ENCODE peak calls at places on chromosome 6, in seven cellular contexts. One of them, this sample, is unnamed.

GRCh38 chr6:125170376-125170775 is 16.8 kb downstream of the TPD52L1 start:
- DNase-seq in IMR-90: peak; percentile 59
- DNase-seq in H9: no peak
- DNase-seq in Karpas-422: no peak
- DNase-seq in fibroblast of lung: peak; percentile 72
- DNase-seq in MM.1S: no peak
- DNase-seq in mammary epithelial cell: peak; percentile 75
- DNase-seq in this sample: no peak

GRCh38 chr6:70299456-70299855 is 3.4 kb downstream of the COL9A1 start:
- DNase-seq in IMR-90: peak; percentile 10
- DNase-seq in H9: no peak
- DNase-seq in Karpas-422: peak; percentile 57
- DNase-seq in fibroblast of lung: peak; percentile 15
- DNase-seq in MM.1S: no peak
- DNase-seq in mammary epithelial cell: peak; percentile 8
- DNase-seq in this sample: no peak

GRCh38 chr6:111523484-111524166 is 40.6 kb upstream of the REV3L start:
- DNase-seq in IMR-90: no peak
- DNase-seq in H9: no peak
- DNase-seq in Karpas-422: no peak
- DNase-seq in fibroblast of lung: no peak
- DNase-seq in MM.1S: no peak
- DNase-seq in mammary epithelial cell: no peak
- DNase-seq in this sample: no peak

GRCh38 chr6:151676460-151676807 is 131.0 kb upstream of the ESR1 start:
- DNase-seq in IMR-90: no peak
- DNase-seq in H9: no peak
- DNase-seq in Karpas-422: no peak
- DNase-seq in fibroblast of lung: no peak
- DNase-seq in MM.1S: no peak
- DNase-seq in mammary epithelial cell: no peak
- DNase-seq in this sample: no peak

GRCh38 chr6:17907467-17908229 is 79.8 kb downstream of the KIF13A start:
- DNase-seq in IMR-90: peak; percentile 100
- DNase-seq in H9: no peak
- DNase-seq in Karpas-422: no peak
- DNase-seq in fibroblast of lung: peak; percentile 99
- DNase-seq in MM.1S: no peak
- DNase-seq in mammary epithelial cell: peak; percentile 98
- DNase-seq in this sample: peak; percentile 59

GRCh38 chr6:113375950-113376846 is 480.9 kb upstream of the MARCKS start:
- DNase-seq in IMR-90: peak; percentile 84
- DNase-seq in H9: no peak
- DNase-seq in Karpas-422: no peak
- DNase-seq in fibroblast of lung: peak; percentile 50
- DNase-seq in MM.1S: no peak
- DNase-seq in mammary epithelial cell: peak; percentile 51
- DNase-seq in this sample: no peak

GRCh38 chr6:391559-392440 is at the start of gene IRF4:
- DNase-seq in IMR-90: no peak
- DNase-seq in H9: peak; percentile 72
- DNase-seq in Karpas-422: no peak
- DNase-seq in fibroblast of lung: no peak
- DNase-seq in MM.1S: peak; percentile 88
- DNase-seq in mammary epithelial cell: no peak
- DNase-seq in this sample: peak; percentile 36

GRCh38 chr6:4374231-4374630 is 238.9 kb upstream of the ECI2 start:
- DNase-seq in IMR-90: no peak
- DNase-seq in H9: no peak
- DNase-seq in Karpas-422: no peak
- DNase-seq in fibroblast of lung: no peak
- DNase-seq in MM.1S: no peak
- DNase-seq in mammary epithelial cell: no peak
- DNase-seq in this sample: no peak

GRCh38 chr6:69735029-69735428 is 61.8 kb downstream of the LMBRD1 start:
- DNase-seq in IMR-90: no peak
- DNase-seq in H9: no peak
- DNase-seq in Karpas-422: no peak
- DNase-seq in fibroblast of lung: no peak
- DNase-seq in MM.1S: no peak
- DNase-seq in mammary epithelial cell: no peak
- DNase-seq in this sample: no peak

GRCh38 chr6:15066433-15067337 is 179.2 kb upstream of the JARID2 start:
- DNase-seq in IMR-90: peak; percentile 90
- DNase-seq in H9: no peak
- DNase-seq in Karpas-422: no peak
- DNase-seq in fibroblast of lung: peak; percentile 79
- DNase-seq in MM.1S: no peak
- DNase-seq in mammary epithelial cell: peak; percentile 96
- DNase-seq in this sample: peak; percentile 25

GRCh38 chr6:139028242-139028657 is 295 bp upstream of the ABRACL start:
- DNase-seq in IMR-90: no peak
- DNase-seq in H9: peak; percentile 89
- DNase-seq in Karpas-422: peak; percentile 72
- DNase-seq in fibroblast of lung: no peak
- DNase-seq in MM.1S: no peak
- DNase-seq in mammary epithelial cell: no peak
- DNase-seq in this sample: no peak

GRCh38 chr6:139029470-139030210 is 1.1 kb downstream of the ABRACL start:
- DNase-seq in IMR-90: peak; percentile 59
- DNase-seq in H9: peak; percentile 45
- DNase-seq in Karpas-422: peak; percentile 82
- DNase-seq in fibroblast of lung: peak; percentile 85
- DNase-seq in MM.1S: no peak
- DNase-seq in mammary epithelial cell: peak; percentile 19
- DNase-seq in this sample: peak; percentile 85

GRCh38 chr6:139028658-139029469 is at the start of gene ABRACL:
- DNase-seq in IMR-90: peak; percentile 63
- DNase-seq in H9: no peak
- DNase-seq in Karpas-422: peak; percentile 91
- DNase-seq in fibroblast of lung: peak; percentile 56
- DNase-seq in MM.1S: peak; percentile 69
- DNase-seq in mammary epithelial cell: peak; percentile 77
- DNase-seq in this sample: peak; percentile 85

GRCh38 chr6:139030211-139030530 is 1.6 kb downstream of the ABRACL start:
- DNase-seq in IMR-90: no peak
- DNase-seq in H9: no peak
- DNase-seq in Karpas-422: no peak
- DNase-seq in fibroblast of lung: no peak
- DNase-seq in MM.1S: no peak
- DNase-seq in mammary epithelial cell: no peak
- DNase-seq in this sample: no peak

GRCh38 chr6:139030539-139030938 is 2.0 kb downstream of the ABRACL start:
- DNase-seq in IMR-90: no peak
- DNase-seq in H9: no peak
- DNase-seq in Karpas-422: peak; percentile 94
- DNase-seq in fibroblast of lung: no peak
- DNase-seq in MM.1S: no peak
- DNase-seq in mammary epithelial cell: no peak
- DNase-seq in this sample: no peak
- H3K9ac ChIP-seq in IMR-90: no peak overlapping the region
- H3K9ac ChIP-seq in H9: peak overlapping the region; percentile 24
- H3K9ac ChIP-seq in Karpas-422: peak overlapping the region; percentile 96
- H3K9ac ChIP-seq in fibroblast of lung: no peak overlapping the region
- H3K9ac ChIP-seq in MM.1S: no peak overlapping the region
- H3K9ac ChIP-seq in mammary epithelial cell: no peak overlapping the region
- H3K9ac ChIP-seq in this sample: no peak overlapping the region

DNA sequence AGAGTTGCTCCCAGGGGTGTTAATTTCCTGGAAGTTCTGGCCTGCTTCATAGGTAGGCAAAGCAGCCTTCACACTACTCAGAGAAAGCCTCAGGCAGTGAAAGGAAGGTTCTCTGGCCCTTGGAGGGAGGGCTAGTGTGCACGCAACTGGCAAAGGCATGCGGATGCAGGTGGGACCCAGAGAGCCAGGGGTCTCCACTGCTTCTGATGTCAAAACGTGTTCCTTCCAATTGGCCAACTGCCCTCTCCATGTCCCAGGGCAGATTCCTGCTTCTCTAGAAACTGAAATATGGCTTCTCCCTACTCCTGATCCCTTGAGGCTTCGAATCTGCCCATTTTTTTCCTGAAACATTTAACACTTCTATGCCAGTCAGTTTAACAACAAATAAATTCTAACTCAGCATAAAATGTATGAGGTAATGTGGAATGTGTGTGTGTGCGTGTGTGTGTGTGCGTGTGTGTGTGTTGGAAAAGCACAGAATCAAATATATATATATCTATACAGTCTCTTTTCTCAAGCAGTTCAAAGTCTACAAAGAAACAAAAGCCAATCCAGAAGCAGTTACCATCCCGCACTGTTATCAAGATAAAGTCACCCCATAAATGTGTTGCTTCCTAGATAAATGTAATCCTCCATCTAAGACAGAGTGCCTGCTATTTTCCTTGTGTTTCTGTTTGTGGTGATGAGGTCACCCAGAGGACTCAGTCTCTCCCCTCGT is 93.9 kb upstream of the HIVEP1 start:
- DNase-seq in IMR-90: peak; percentile 82
- DNase-seq in H9: no peak
- DNase-seq in Karpas-422: no peak
- DNase-seq in fibroblast of lung: peak; percentile 71
- DNase-seq in MM.1S: no peak
- DNase-seq in mammary epithelial cell: peak; percentile 51
- DNase-seq in this sample: peak; percentile 45
- H3K9ac ChIP-seq in IMR-90: no peak overlapping the region
- H3K9ac ChIP-seq in H9: no peak overlapping the region
- H3K9ac ChIP-seq in Karpas-422: no peak overlapping the region
- H3K9ac ChIP-seq in fibroblast of lung: peak overlapping the region; percentile 13
- H3K9ac ChIP-seq in MM.1S: no peak overlapping the region
- H3K9ac ChIP-seq in mammary epithelial cell: no peak overlapping the region
- H3K9ac ChIP-seq in this sample: no peak overlapping the region

GRCh38 chr6:68653074-68653705 is 18.1 kb downstream of the ADGRB3 start:
- DNase-seq in IMR-90: no peak
- DNase-seq in H9: no peak
- DNase-seq in Karpas-422: no peak
- DNase-seq in fibroblast of lung: no peak
- DNase-seq in MM.1S: no peak
- DNase-seq in mammary epithelial cell: no peak
- DNase-seq in this sample: no peak

GRCh38 chr6:68653706-68654089 is 18.6 kb downstream of the ADGRB3 start:
- DNase-seq in IMR-90: no peak
- DNase-seq in H9: no peak
- DNase-seq in Karpas-422: no peak
- DNase-seq in fibroblast of lung: no peak
- DNase-seq in MM.1S: no peak
- DNase-seq in mammary epithelial cell: no peak
- DNase-seq in this sample: no peak

GRCh38 chr6:68657374-68657773 is 22.3 kb downstream of the ADGRB3 start:
- DNase-seq in IMR-90: no peak
- DNase-seq in H9: no peak
- DNase-seq in Karpas-422: no peak
- DNase-seq in fibroblast of lung: no peak
- DNase-seq in MM.1S: no peak
- DNase-seq in mammary epithelial cell: no peak
- DNase-seq in this sample: no peak

GRCh38 chr6:68654134-68654533 is 19.1 kb downstream of the ADGRB3 start:
- DNase-seq in IMR-90: no peak
- DNase-seq in H9: no peak
- DNase-seq in Karpas-422: no peak
- DNase-seq in fibroblast of lung: no peak
- DNase-seq in MM.1S: no peak
- DNase-seq in mammary epithelial cell: no peak
- DNase-seq in this sample: no peak

DNA sequence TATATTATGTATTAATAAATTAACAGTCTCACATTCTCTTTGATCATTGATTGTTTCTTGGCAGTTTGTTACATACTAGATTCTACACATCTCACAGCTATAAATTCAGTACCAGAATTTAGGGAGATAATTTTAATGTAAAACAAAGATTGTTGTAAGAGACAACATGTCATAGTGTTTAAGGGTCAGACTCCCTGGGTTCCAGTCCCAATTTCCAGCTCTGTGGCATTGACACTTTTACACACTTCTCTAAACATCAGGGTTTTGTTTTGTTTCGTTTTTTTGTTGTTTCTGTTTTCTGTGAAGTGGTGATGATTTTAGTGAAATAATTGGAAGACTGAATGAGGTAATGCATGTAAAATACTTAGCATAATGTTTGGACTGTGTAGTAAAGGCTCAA is 19.9 kb downstream of the ADGRB3 start:
- DNase-seq in IMR-90: no peak
- DNase-seq in H9: no peak
- DNase-seq in Karpas-422: no peak
- DNase-seq in fibroblast of lung: no peak
- DNase-seq in MM.1S: no peak
- DNase-seq in mammary epithelial cell: no peak
- DNase-seq in this sample: no peak
- H3K9ac ChIP-seq in IMR-90: no peak overlapping the region
- H3K9ac ChIP-seq in H9: no peak overlapping the region
- H3K9ac ChIP-seq in Karpas-422: no peak overlapping the region
- H3K9ac ChIP-seq in fibroblast of lung: no peak overlapping the region
- H3K9ac ChIP-seq in MM.1S: no peak overlapping the region
- H3K9ac ChIP-seq in mammary epithelial cell: no peak overlapping the region
- H3K9ac ChIP-seq in this sample: no peak overlapping the region

DNA sequence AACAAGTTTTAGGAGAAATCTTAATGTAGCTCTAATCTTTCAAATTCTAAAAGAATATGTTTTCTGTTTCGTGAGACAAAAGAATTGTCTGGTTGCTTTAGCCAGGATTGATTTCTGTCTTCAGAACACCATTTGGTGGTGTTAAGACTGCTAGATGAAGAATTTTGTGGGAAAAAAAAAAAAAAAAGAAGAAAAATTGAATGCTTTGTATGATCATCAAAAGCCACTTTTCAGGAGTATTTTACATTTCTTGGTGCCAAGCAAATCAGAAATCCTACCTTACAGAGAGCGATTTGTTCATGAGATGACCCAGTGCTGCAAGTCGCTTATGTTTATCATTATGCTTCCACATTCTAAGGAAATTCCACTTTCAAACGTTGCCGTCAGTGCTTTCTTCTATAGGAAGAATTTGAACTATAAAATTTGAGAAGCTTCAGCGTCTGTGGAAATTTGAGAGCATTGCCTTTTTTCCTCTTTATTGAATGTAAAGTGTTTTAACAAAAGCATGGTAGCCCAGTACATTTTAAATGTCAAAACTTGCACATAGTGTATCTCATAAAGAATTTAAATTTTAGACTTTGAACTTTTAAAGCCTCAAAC is 228.7 kb downstream of the BCKDHB start:
- DNase-seq in IMR-90: peak; percentile 28
- DNase-seq in H9: no peak
- DNase-seq in Karpas-422: no peak
- DNase-seq in fibroblast of lung: peak; percentile 34
- DNase-seq in MM.1S: no peak
- DNase-seq in mammary epithelial cell: no peak
- DNase-seq in this sample: no peak
- H3K9ac ChIP-seq in IMR-90: no peak overlapping the region
- H3K9ac ChIP-seq in H9: no peak overlapping the region
- H3K9ac ChIP-seq in Karpas-422: no peak overlapping the region
- H3K9ac ChIP-seq in fibroblast of lung: no peak overlapping the region
- H3K9ac ChIP-seq in MM.1S: no peak overlapping the region
- H3K9ac ChIP-seq in mammary epithelial cell: no peak overlapping the region
- H3K9ac ChIP-seq in this sample: no peak overlapping the region

GRCh38 chr6:108565091-108565766 is 4.5 kb downstream of the FOXO3 start:
- DNase-seq in IMR-90: no peak
- DNase-seq in H9: no peak
- DNase-seq in Karpas-422: peak; percentile 97
- DNase-seq in fibroblast of lung: no peak
- DNase-seq in MM.1S: peak; percentile 77
- DNase-seq in mammary epithelial cell: peak; percentile 70
- DNase-seq in this sample: no peak
- H3K9ac ChIP-seq in IMR-90: peak overlapping the region; percentile 67
- H3K9ac ChIP-seq in H9: no peak overlapping the region
- H3K9ac ChIP-seq in Karpas-422: peak overlapping the region; percentile 18
- H3K9ac ChIP-seq in fibroblast of lung: peak overlapping the region; percentile 33
- H3K9ac ChIP-seq in MM.1S: peak overlapping the region; percentile 100
- H3K9ac ChIP-seq in mammary epithelial cell: peak overlapping the region; percentile 45
- H3K9ac ChIP-seq in this sample: peak overlapping the region; percentile 26

This sample was measured in colonic mucosa.